ENCODE peak calls at places on chromosomes 13 and 19, in eight cellular contexts. Y, L, I, C, V, J, R and D are unnamed samples.

GRCh38 chr13:110471156-110471832 is 90.2 kb downstream of the RAB20 start:
- DNase-seq in L (no peak), J (peak; percentile 13), V (no peak), Y (peak; percentile 74), C (no peak), R (peak; percentile 45), I (no peak), D (no peak)

GRCh38 chr19:19040417-19040816 is 7.0 kb downstream of the ARMC6 start:
- DNase-seq in J (peak; percentile 71), R (peak; percentile 71), Y (peak; percentile 93), V (no peak), L (peak; percentile 70), I (no peak), C (peak; percentile 80), D (no peak)

GRCh38 chr13:62875118-62875640 is 1459.5 kb upstream of the PCDH20 start:
- DNase-seq in Y (no peak), J (peak; percentile 30), L (no peak), C (no peak), V (no peak), I (no peak), R (no peak), D (no peak)

GRCh38 chr13:98650376-98651107 is 73.6 kb upstream of the STK24 start:
- DNase-seq in Y (no peak), J (no peak), C (no peak), L (no peak), I (no peak), R (peak; percentile 79), V (peak; percentile 67), D (no peak)

GRCh38 chr19:2524840-2525723 is 49.2 kb downstream of the GADD45B start:
- DNase-seq in V (peak; percentile 86), C (no peak), Y (peak; percentile 93), J (peak; percentile 76), R (no peak), L (no peak), I (no peak), D (no peak)

GRCh38 chr19:4430760-4431159 is 26.8 kb downstream of the UBXN6 start:
- DNase-seq in L (no peak), R (no peak), J (no peak), Y (no peak), C (no peak), I (no peak), V (no peak), D (no peak)

GRCh38 chr19:2195361-2195760 is 31.6 kb downstream of the DOT1L start:
- DNase-seq in R (no peak), L (no peak), I (no peak), V (no peak), C (no peak), Y (no peak), J (no peak), D (no peak)

GRCh38 chr13:113735194-113735593 is 23.8 kb upstream of the TMEM255B start:
- DNase-seq in J (no peak), I (no peak), L (no peak), V (no peak), C (no peak), Y (no peak), R (no peak), D (no peak)

DNA sequence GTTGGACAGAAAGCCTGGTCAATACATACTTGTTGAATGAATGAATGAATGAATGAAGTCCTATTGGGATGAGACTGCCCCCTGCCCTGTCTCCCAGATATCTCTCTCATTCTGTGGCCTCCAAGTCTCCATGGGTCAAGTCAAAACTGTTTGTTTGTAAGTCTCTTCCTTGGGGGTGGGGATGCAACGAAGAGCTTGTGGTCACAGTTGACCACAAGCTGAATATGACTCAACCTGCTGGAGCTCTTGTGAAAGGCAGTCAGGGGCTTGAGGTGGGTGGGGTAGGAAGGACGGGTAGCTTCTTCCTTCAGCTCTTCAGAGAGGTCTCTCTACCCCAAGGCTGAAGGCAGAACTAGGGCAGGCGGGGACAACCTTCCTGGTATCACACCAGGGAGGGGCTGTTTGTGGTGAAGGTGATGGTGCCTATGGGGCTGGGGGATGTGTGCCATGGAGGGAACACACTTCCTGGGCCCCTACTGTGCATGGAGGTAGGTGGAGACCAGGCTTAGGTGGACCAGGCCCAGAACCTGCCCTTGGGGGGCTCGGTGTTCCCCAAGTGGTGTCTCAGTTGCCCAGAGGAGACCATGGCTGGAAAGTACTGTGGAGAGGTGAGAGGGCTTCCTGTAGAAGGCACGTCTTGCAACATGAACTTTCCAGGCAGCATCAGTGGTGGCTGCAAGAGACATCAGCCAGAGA is 8.0 kb downstream of the MYO1F start:
- DNase-seq in L (no peak), C (peak; percentile 90), J (peak; percentile 96), I (no peak), R (peak; percentile 58), V (peak; percentile 29), Y (no peak), D (no peak)
- TF ChIP-seq CTCF in L (no peak), C (no peak), J (no peak), I (no peak), R (no peak), V (no peak), Y (no peak), D (no peak)

GRCh38 chr13:48919750-48920149 is 56.0 kb upstream of the FNDC3A start:
- DNase-seq in J (no peak), V (no peak), C (no peak), R (no peak), Y (no peak), I (no peak), L (no peak), D (no peak)

GRCh38 chr13:48923376-48923775 is 52.3 kb upstream of the FNDC3A start:
- DNase-seq in J (no peak), V (no peak), Y (no peak), C (no peak), R (no peak), I (no peak), L (no peak), D (no peak)

DNA sequence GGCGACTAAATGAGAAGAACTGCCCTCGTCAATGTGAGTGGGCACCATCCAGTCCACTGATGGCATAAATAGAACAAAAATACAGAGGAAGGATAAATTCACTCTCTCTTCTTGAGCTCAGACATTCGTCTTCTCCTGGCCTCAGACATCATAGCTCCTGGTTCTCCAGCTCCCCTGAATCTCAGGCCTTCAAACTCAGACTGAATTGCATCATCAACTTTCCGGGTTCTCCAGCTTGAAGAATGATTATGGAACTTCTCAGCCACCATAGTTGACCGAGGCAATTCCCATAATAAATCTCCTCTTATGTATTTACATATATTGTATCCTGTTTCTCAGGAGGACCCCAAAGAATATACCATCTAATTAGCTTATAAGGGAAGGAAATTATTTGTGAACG is 55.0 kb upstream of the FNDC3A start:
- DNase-seq in V (no peak), I (no peak), C (no peak), L (no peak), R (no peak), Y (no peak), J (no peak), D (no peak)
- TF ChIP-seq CTCF in V (no peak), I (no peak), C (no peak), L (no peak), R (no peak), Y (no peak), J (no peak), D (no peak)

GRCh38 chr13:28719656-28720055 is 886 bp upstream of the SLC46A3 start:
- DNase-seq in V (no peak), Y (no peak), I (no peak), C (no peak), R (no peak), L (no peak), J (peak; percentile 68), D (no peak)

GRCh38 chr13:28719227-28719562 is 425 bp upstream of the SLC46A3 start:
- DNase-seq in C (no peak), L (no peak), V (no peak), Y (no peak), I (no peak), J (no peak), R (no peak), D (no peak)

GRCh38 chr13:28718186-28718537 is 608 bp downstream of the SLC46A3 start:
- DNase-seq in I (no peak), J (no peak), L (no peak), C (no peak), Y (no peak), V (no peak), R (no peak), D (no peak)

GRCh38 chr13:28717170-28717569 is 1.6 kb downstream of the SLC46A3 start:
- DNase-seq in C (no peak), J (no peak), R (no peak), L (no peak), Y (no peak), I (no peak), V (no peak), D (no peak)

DNA sequence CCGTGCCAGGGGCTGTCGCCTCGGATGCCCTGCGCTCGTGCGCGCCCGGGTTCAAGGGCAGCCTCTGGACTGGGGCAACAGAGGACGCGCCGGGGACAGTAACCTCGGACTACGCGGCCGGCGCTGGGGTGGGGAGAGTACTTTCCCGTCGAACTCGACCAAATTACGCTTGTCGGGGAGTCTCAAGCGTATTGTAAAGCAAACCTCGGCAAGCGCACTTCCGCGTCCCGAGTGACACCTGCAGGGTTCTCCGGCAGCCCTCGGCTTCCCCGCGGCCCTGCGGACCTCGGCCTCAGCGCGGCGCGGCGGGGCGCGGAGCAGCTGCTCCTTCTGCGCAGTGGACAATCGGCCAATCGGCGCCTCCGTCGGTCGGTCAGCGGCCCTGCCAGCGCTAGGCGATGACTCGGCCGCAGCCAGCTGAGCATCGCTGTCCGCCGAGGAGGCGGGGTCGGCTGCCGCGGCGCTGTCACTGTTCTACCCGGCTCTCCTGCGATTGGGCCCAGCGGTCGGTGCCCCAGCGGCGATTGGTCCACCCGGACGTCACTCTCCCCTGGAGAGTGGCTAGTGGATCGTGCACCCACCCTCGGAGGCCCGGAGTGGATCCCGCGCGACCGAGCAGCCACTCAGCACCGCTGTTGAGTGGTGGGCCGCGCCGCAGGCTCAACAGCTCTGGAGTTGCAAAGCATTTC is at the start of gene SLC46A3:
- DNase-seq in L (peak; percentile 99), Y (peak; percentile 100), R (peak; percentile 97), I (peak; percentile 97), C (peak; percentile 96), V (peak; percentile 92), J (peak; percentile 99), D (peak; percentile 94)
- TF ChIP-seq CTCF in L (peak; percentile 18), Y (peak; percentile 12), R (no peak), I (peak; percentile 24), C (peak; percentile 21), V (no peak), J (no peak), D (no peak)

DNA sequence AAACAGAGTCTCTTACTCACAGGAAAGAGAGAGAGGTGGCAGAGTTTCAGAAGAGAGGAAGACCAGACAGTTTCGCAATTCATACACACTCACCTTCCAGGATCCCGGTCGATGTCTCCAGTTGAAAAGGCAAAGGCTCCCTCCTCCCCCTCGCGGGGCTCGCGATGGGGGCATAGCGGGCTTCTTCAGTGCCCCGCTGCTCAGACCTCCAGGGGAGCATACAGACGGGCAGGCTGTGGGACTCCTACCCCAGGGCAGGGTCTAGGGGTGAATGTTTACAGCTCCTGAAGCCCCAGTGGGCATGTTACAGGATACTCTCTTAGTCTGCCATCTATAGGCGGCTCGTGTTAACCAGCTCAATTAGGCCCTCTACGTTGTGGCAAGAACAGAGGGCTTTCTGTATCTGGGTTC is 139.2 kb downstream of the SLITRK5 start:
- DNase-seq in Y (no peak), L (no peak), I (no peak), V (no peak), C (no peak), R (no peak), J (no peak), D (no peak)
- TF ChIP-seq CTCF in Y (no peak), L (no peak), I (peak; percentile 30), V (no peak), C (no peak), R (no peak), J (no peak), D (no peak)

DNA sequence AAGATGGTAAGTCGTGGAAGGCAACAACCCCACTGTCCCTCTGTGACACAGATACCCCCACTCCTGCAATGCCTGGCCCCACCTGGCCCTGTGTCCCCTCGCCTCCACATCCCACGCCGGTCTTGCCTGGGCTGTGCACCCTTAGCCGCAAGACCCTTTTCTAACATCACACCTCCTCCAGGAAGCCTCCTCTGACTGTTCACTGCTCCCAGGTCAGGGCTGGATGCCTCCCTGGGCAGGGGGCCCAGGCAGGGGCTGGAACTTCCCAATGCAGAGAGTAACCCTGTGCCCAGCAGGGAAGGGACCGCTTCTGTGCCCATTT is 1.3 kb downstream of the FBN3 start:
- DNase-seq in Y (no peak), J (no peak), L (no peak), I (no peak), R (no peak), V (no peak), C (no peak), D (no peak)
- TF ChIP-seq CTCF in Y (no peak), J (no peak), L (no peak), I (no peak), R (no peak), V (no peak), C (no peak), D (no peak)